ENCODE peak calls at places on chromosomes 2 and 18, in ten cellular contexts. X is EL; O is lung; B is mesenchymal stem cell; P is stimulated activated CD4-positive, alpha-beta T cell treated with anti-CD3 and anti-CD28 coated beads, Interleukin-12 subunit alpha, Interleukin-12 subunit beta, amount 100 ng/mL, for 4 hours; J is activated T-cell treated with anti-CD3 and anti-CD28 coated beads, Interleukin-2, amount 50 U/mL, for 4 hours; I is activated T-helper 1 cell treated with anti-CD3 and anti-CD28 coated beads, Interleukin-12 subunit alpha, Interleukin-12 subunit beta, Interleukin-2, Interleukin-4 antibody, amounts not matched to agents 30 ng/mL and 10 ng/mL and 1 ng/mL, durations not matched to agents 14 hours and 24 hours and 36 hours; M is NCI-H146; D is AG08395; Y is H54. H is an unnamed sample.

GRCh38 chr18:79387615-79388014 is 8.1 kb upstream of the NFATC1 start:
- DNase-seq in X (no peak), O (no peak), B (no peak), P (no peak), J (no peak), I (no peak), M (no peak), D (no peak), Y (no peak), H (no peak)

GRCh38 chr2:227653419-227653818 is 13.2 kb upstream of the SCYGR5 start:
- DNase-seq in X (peak; percentile 51), O (no peak), B (peak; percentile 13), P (no peak), J (no peak), I (no peak), M (no peak), D (peak; percentile 11), Y (no peak), H (no peak)

GRCh38 chr2:1997976-1998375 is 253.7 kb upstream of the PXDN start:
- DNase-seq in X (no peak), O (no peak), B (no peak), P (no peak), J (no peak), I (no peak), M (no peak), D (no peak), Y (no peak), H (no peak)

GRCh38 chr18:11859903-11860407 is 8.7 kb downstream of the CHMP1B start:
- DNase-seq in X (peak; percentile 87), O (no peak), B (peak; percentile 73), P (no peak), J (no peak), I (no peak), M (peak; percentile 13), D (peak; percentile 67), Y (peak; percentile 64), H (no peak)

GRCh38 chr2:202530038-202530437 is 104.7 kb upstream of the FAM117B start:
- DNase-seq in X (no peak), O (no peak), B (no peak), P (no peak), J (no peak), I (no peak), M (no peak), D (no peak), Y (no peak), H (no peak)

GRCh38 chr2:160576054-160576499 is 82.5 kb upstream of the RBMS1 start:
- DNase-seq in X (no peak), O (no peak), B (peak; percentile 39), P (no peak), J (no peak), I (no peak), M (no peak), D (peak; percentile 7), Y (no peak), H (no peak)

GRCh38 chr18:50853863-50854271 is 25.1 kb upstream of the ME2 start:
- DNase-seq in X (peak; percentile 65), O (no peak), B (no peak), P (no peak), J (no peak), I (no peak), M (no peak), D (no peak), Y (peak; percentile 33), H (peak; percentile 70)

GRCh38 chr2:120626566-120626965 is 109.1 kb upstream of the GLI2 start:
- DNase-seq in X (no peak), O (no peak), B (no peak), P (no peak), J (no peak), I (no peak), M (no peak), D (no peak), Y (no peak), H (no peak)

GRCh38 chr2:197437380-197437779 is 2.6 kb upstream of the SF3B1 start:
- DNase-seq in X (no peak), O (no peak), B (no peak), P (no peak), J (no peak), I (no peak), M (no peak), D (no peak), Y (no peak), H (no peak)

GRCh38 chr18:58241877-58242276 is 197.9 kb downstream of the NEDD4L start:
- DNase-seq in X (peak; percentile 75), O (no peak), B (peak; percentile 31), P (no peak), J (no peak), I (no peak), M (peak; percentile 25), D (peak; percentile 83), Y (no peak), H (no peak)

GRCh38 chr2:151827564-151828142 is 568 bp downstream of the ARL5A start:
- DNase-seq in X (peak; percentile 35), O (no peak), B (peak; percentile 48), P (no peak), J (no peak), I (peak; percentile 13), M (peak; percentile 25), D (peak; percentile 12), Y (no peak), H (no peak)

GRCh38 chr2:50125230-50125629 is 906.7 kb downstream of the NRXN1 start:
- DNase-seq in X (no peak), O (no peak), B (no peak), P (no peak), J (no peak), I (no peak), M (no peak), D (no peak), Y (no peak), H (no peak)

GRCh38 chr2:46666044-46666662 is 186.8 kb downstream of the TMEM247 start:
- DNase-seq in X (no peak), O (peak; percentile 51), B (no peak), P (no peak), J (no peak), I (no peak), M (no peak), D (peak; percentile 41), Y (no peak), H (no peak)

GRCh38 chr2:2098458-2099167 is 232.5 kb downstream of the MYT1L start:
- DNase-seq in X (no peak), O (no peak), B (no peak), P (no peak), J (no peak), I (no peak), M (no peak), D (no peak), Y (no peak), H (no peak)

GRCh38 chr2:101901241-101901640 is 90.5 kb upstream of the IL1R2 start:
- DNase-seq in X (no peak), O (no peak), B (no peak), P (no peak), J (no peak), I (no peak), M (no peak), D (no peak), Y (no peak), H (no peak)

GRCh38 chr2:216083464-216084279 is 2.0 kb downstream of the TMEM169 start:
- DNase-seq in X (peak; percentile 53), O (no peak), B (peak; percentile 78), P (no peak), J (no peak), I (no peak), M (no peak), D (no peak), Y (no peak), H (no peak)

GRCh38 chr2:27715318-27716165 is 51.9 kb downstream of the SLC4A1AP start:
- DNase-seq in X (peak; percentile 63), O (no peak), B (peak; percentile 66), P (peak; percentile 28), J (peak; percentile 28), I (peak; percentile 21), M (peak; percentile 60), D (peak; percentile 52), Y (no peak), H (no peak)

GRCh38 chr2:43251171-43251731 is 24.8 kb upstream of the ZFP36L2 start:
- DNase-seq in X (peak; percentile 76), O (no peak), B (peak; percentile 69), P (no peak), J (no peak), I (no peak), M (no peak), D (peak; percentile 78), Y (no peak), H (no peak)

GRCh38 chr2:95052301-95052700 is 26.8 kb downstream of the MAL start:
- DNase-seq in X (no peak), O (no peak), B (no peak), P (no peak), J (no peak), I (no peak), M (peak; percentile 89), D (no peak), Y (no peak), H (no peak)

GRCh38 chr2:99448556-99448955 is 41.3 kb downstream of the REV1 start:
- DNase-seq in X (peak; percentile 56), O (no peak), B (peak; percentile 30), P (no peak), J (no peak), I (no peak), M (no peak), D (peak; percentile 23), Y (peak; percentile 12), H (no peak)

GRCh38 chr2:47744074-47744473 is 38.9 kb upstream of the MSH6 start:
- DNase-seq in X (no peak), O (no peak), B (no peak), P (no peak), J (no peak), I (no peak), M (no peak), D (no peak), Y (no peak), H (no peak)

GRCh38 chr2:188813315-188813714 is 160.9 kb upstream of the COL3A1 start:
- DNase-seq in X (peak; percentile 60), O (no peak), B (no peak), P (no peak), J (no peak), I (no peak), M (no peak), D (peak; percentile 15), Y (no peak), H (no peak)

GRCh38 chr2:15614545-15615309 is 23.1 kb downstream of the DDX1 start:
- DNase-seq in X (no peak), O (no peak), B (peak; percentile 8), P (no peak), J (no peak), I (no peak), M (no peak), D (no peak), Y (no peak), H (no peak)

GRCh38 chr2:207503234-207503633 is 26.5 kb upstream of the CREB1 start:
- DNase-seq in X (no peak), O (no peak), B (peak; percentile 47), P (no peak), J (no peak), I (no peak), M (no peak), D (peak; percentile 43), Y (no peak), H (no peak)

GRCh38 chr2:177399376-177399775 is 6.8 kb downstream of the AGPS start:
- DNase-seq in X (no peak), O (no peak), B (no peak), P (no peak), J (no peak), I (no peak), M (no peak), D (no peak), Y (no peak), H (no peak)

GRCh38 chr2:6967301-6967700 is 50.1 kb downstream of the RNF144A start:
- DNase-seq in X (no peak), O (no peak), B (no peak), P (no peak), J (no peak), I (no peak), M (no peak), D (no peak), Y (no peak), H (no peak)

GRCh38 chr2:88684519-88684918 is 7.0 kb upstream of the RPIA start:
- DNase-seq in X (no peak), O (no peak), B (no peak), P (no peak), J (no peak), I (no peak), M (no peak), D (no peak), Y (no peak), H (no peak)

GRCh38 chr2:29615183-29615582 is 306.2 kb downstream of the ALK start:
- DNase-seq in X (no peak), O (no peak), B (no peak), P (no peak), J (no peak), I (no peak), M (no peak), D (no peak), Y (no peak), H (no peak)

H was measured in HL-60.